ENCODE peak calls at places on chromosomes 1 and 21, in eight cellular contexts. R is right lobe of liver, A is dorsolateral prefrontal cortex, S is psoas muscle, C is cardiac muscle cell, J is heart left ventricle, W is testis, V is K562. D is an unnamed sample.

GRCh38 chr1:41891403-41891896 is 27.3 kb downstream of the HIVEP3 start:
- DNase-seq in R (no peak), A (no peak), S (no peak), C (peak), J (peak), W (no peak), V (peak), D (peak)

GRCh38 chr1:93079685-93080141 is 630 bp downstream of the MTF2 start:
- DNase-seq in R (peak), A (no peak), S (peak), C (peak), J (peak), W (peak), V (peak), D (no peak)

GRCh38 chr1:150262388-150263320 is 5.1 kb downstream of the CA14 start:
- DNase-seq in R (no peak), A (no peak), S (no peak), C (no peak), J (no peak), W (no peak), V (peak), D (no peak)

GRCh38 chr1:212256404-212256803 is 28.8 kb upstream of the PPP2R5A start:
- DNase-seq in R (no peak), A (no peak), S (no peak), C (no peak), J (no peak), W (no peak), V (no peak), D (no peak)

GRCh38 chr1:159791461-159791860 is 10.7 kb downstream of the DUSP23 start:
- DNase-seq in R (no peak), A (no peak), S (no peak), C (no peak), J (no peak), W (no peak), V (no peak), D (no peak)

GRCh38 chr1:107493111-107493716 is 352.4 kb downstream of the NTNG1 start:
- DNase-seq in R (no peak), A (no peak), S (no peak), C (no peak), J (no peak), W (no peak), V (no peak), D (no peak)

GRCh38 chr1:33471416-33471815 is 1.0 kb upstream of the ZSCAN20 start:
- DNase-seq in R (no peak), A (no peak), S (no peak), C (no peak), J (no peak), W (no peak), V (no peak), D (no peak)

GRCh38 chr1:55321947-55322346 is 106.8 kb upstream of the USP24 start:
- DNase-seq in R (no peak), A (no peak), S (no peak), C (no peak), J (no peak), W (no peak), V (no peak), D (no peak)

GRCh38 chr1:162987866-162988265 is 81.3 kb upstream of the RGS4 start:
- DNase-seq in R (no peak), A (no peak), S (no peak), C (no peak), J (no peak), W (no peak), V (no peak), D (no peak)

GRCh38 chr1:198254521-198254920 is 97.7 kb downstream of the NEK7 start:
- DNase-seq in R (no peak), A (no peak), S (no peak), C (peak), J (no peak), W (no peak), V (no peak), D (no peak)

GRCh38 chr1:23797478-23798448 is 2.8 kb downstream of the GALE start:
- DNase-seq in R (no peak), A (no peak), S (no peak), C (no peak), J (no peak), W (no peak), V (no peak), D (no peak)

GRCh38 chr1:186943891-186944686 is 115.3 kb downstream of the PLA2G4A start:
- DNase-seq in R (no peak), A (no peak), S (no peak), C (no peak), J (no peak), W (no peak), V (no peak), D (no peak)

GRCh38 chr1:5909576-5910275 is 82.5 kb downstream of the NPHP4 start:
- DNase-seq in R (no peak), A (no peak), S (no peak), C (no peak), J (no peak), W (no peak), V (no peak), D (no peak)

GRCh38 chr1:29237906-29238600 is 1.7 kb downstream of the PTPRU start:
- DNase-seq in R (peak), A (no peak), S (peak), C (peak), J (peak), W (peak), V (no peak), D (no peak)

GRCh38 chr1:66258404-66259105 is 275.4 kb upstream of the SGIP1 start:
- DNase-seq in R (no peak), A (no peak), S (no peak), C (no peak), J (no peak), W (no peak), V (no peak), D (no peak)

GRCh38 chr1:105326883-105327282 is 1577.2 kb downstream of the AMY1C start:
- DNase-seq in R (no peak), A (no peak), S (no peak), C (no peak), J (no peak), W (no peak), V (no peak), D (no peak)

GRCh38 chr1:3676581-3677410 is 24.5 kb downstream of the TP73 start:
- DNase-seq in R (no peak), A (no peak), S (no peak), C (no peak), J (no peak), W (no peak), V (no peak), D (no peak)

GRCh38 chr1:183987593-183988318 is 49.8 kb downstream of the COLGALT2 start:
- DNase-seq in R (no peak), A (no peak), S (no peak), C (peak), J (no peak), W (peak), V (peak), D (no peak)

GRCh38 chr1:13793088-13793730 is 93.2 kb downstream of the PRDM2 start:
- DNase-seq in R (no peak), A (no peak), S (no peak), C (no peak), J (no peak), W (no peak), V (no peak), D (no peak)

GRCh38 chr1:234716907-234717375 is 107.0 kb upstream of the IRF2BP2 start:
- DNase-seq in R (no peak), A (no peak), S (no peak), C (no peak), J (no peak), W (no peak), V (no peak), D (no peak)

GRCh38 chr1:832136-832535 is 91.6 kb upstream of the SAMD11 start:
- DNase-seq in R (no peak), A (no peak), S (no peak), C (no peak), J (no peak), W (no peak), V (no peak), D (no peak)

GRCh38 chr1:230169454-230170152 is 102.6 kb downstream of the GALNT2 start:
- DNase-seq in R (no peak), A (no peak), S (no peak), C (no peak), J (peak), W (peak), V (no peak), D (peak)

GRCh38 chr1:54798769-54799641 is 2.1 kb downstream of the TTC22 start:
- DNase-seq in R (peak), A (peak), S (peak), C (peak), J (no peak), W (no peak), V (no peak), D (no peak)

GRCh38 chr1:17624540-17625256 is 85.2 kb downstream of the ARHGEF10L start:
- DNase-seq in R (no peak), A (no peak), S (peak), C (peak), J (peak), W (no peak), V (no peak), D (no peak)

GRCh38 chr1:177305040-177306018 is 134.6 kb downstream of the BRINP2 start:
- DNase-seq in R (no peak), A (no peak), S (no peak), C (no peak), J (no peak), W (no peak), V (no peak), D (no peak)

GRCh38 chr1:162305969-162306368 is 70.7 kb downstream of the SPATA46 start:
- DNase-seq in R (no peak), A (no peak), S (no peak), C (no peak), J (no peak), W (no peak), V (no peak), D (no peak)

GRCh38 chr1:97680894-97681293 is 239.9 kb downstream of the DPYD start:
- DNase-seq in R (no peak), A (no peak), S (no peak), C (peak), J (no peak), W (no peak), V (no peak), D (no peak)

GRCh38 chr1:228955691-228956090 is 220.4 kb downstream of the RHOU start:
- DNase-seq in R (no peak), A (no peak), S (no peak), C (peak), J (no peak), W (peak), V (no peak), D (no peak)

GRCh38 chr1:151976868-151977267 is 16.8 kb downstream of the S100A10 start:
- DNase-seq in R (no peak), A (no peak), S (no peak), C (no peak), J (no peak), W (no peak), V (peak), D (no peak)

GRCh38 chr1:19154876-19155275 is 55.2 kb downstream of the UBR4 start:
- DNase-seq in R (no peak), A (no peak), S (no peak), C (no peak), J (no peak), W (no peak), V (no peak), D (no peak)

GRCh38 chr1:225765982-225766674 is 11.5 kb upstream of the SRP9 start:
- DNase-seq in R (no peak), A (no peak), S (no peak), C (no peak), J (no peak), W (no peak), V (no peak), D (no peak)
- H3K27ac ChIP-seq in R (no peak), A (no peak), S (peak), C (no peak), J (no peak), W (no peak), V (no peak), D (no peak)

DNA sequence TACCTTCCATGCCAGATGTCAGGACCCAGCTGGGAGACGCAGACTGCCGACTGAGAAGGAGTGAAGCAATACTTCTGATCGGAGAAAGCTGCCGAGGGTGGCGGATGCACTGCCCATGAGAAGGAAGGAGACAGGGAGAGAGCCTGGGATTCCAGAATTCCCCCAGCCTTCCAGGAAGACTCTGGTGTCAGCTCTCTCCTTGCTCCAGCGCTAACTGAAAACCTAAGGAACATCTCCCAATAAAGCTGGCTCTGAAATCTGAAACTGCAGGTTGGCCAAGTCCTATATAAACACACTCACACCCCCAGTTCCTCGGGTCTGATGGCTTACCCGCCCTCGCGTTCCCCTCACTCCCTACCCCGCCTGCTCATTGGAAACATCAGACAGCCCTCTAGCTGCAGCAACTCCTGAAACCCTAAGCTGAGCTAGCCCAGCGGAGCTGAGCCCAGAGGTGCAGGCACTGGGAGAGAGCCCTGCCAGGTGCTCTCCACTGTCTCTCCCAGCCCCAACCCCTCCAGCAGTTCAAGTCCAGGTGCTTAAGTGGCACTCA is 52.3 kb downstream of the PLEKHA6 start:
- DNase-seq in R (peak), A (no peak), S (no peak), C (peak), J (peak), W (peak), V (no peak), D (no peak)
- TF ChIP-seq CTCF in R (peak), A (no peak), S (no peak), C (no peak), J (no peak), W (no peak), V (no peak), D (no peak)

DNA sequence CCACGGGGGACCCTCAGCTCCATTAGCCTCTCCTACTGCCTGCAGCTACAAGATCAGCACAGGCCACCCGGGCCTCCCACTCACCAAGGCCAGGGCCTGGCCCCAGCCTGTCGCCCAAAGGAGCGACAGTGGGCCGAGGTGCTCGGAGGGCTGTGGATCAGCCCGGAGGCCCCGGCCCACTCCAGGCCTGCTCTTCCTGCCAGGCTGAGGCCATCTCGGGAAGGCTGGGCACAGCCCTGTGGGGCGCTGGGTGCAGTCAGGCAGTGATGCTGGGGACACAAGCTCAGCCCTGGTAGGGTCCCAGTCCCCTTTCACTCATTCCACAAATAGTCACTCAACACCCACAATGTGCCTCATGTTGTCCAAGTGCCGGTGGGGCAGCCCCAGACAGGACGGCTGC is 58.8 kb downstream of the CASZ1 start:
- DNase-seq in R (no peak), A (no peak), S (no peak), C (no peak), J (no peak), W (no peak), V (no peak), D (no peak)
- H3K27ac ChIP-seq in R (no peak), A (no peak), S (peak), C (peak), J (no peak), W (no peak), V (no peak), D (no peak)

DNA sequence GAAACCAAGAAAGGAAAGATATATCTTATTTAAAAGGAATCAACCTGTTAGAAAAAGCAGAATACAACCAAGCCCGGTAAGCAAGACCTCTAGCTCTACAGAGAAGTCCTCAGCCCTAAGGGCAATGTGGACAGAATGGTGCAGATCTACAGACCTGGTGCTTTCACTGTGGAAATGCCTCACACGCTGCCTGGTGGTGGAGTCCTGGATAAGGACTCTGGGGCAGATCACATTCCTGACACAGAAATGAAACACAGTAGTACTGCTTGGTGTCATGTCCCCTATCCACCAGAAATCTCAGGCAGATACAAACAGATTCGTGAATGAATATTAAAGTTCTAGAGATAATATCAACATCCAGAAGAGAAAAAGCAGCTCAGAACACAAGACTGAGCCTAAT is 6.8 kb downstream of the CNN3 start:
- DNase-seq in R (no peak), A (no peak), S (no peak), C (no peak), J (no peak), W (no peak), V (no peak), D (no peak)
- TF ChIP-seq CTCF in R (no peak), A (no peak), S (no peak), C (no peak), J (no peak), W (no peak), V (no peak), D (no peak)

DNA sequence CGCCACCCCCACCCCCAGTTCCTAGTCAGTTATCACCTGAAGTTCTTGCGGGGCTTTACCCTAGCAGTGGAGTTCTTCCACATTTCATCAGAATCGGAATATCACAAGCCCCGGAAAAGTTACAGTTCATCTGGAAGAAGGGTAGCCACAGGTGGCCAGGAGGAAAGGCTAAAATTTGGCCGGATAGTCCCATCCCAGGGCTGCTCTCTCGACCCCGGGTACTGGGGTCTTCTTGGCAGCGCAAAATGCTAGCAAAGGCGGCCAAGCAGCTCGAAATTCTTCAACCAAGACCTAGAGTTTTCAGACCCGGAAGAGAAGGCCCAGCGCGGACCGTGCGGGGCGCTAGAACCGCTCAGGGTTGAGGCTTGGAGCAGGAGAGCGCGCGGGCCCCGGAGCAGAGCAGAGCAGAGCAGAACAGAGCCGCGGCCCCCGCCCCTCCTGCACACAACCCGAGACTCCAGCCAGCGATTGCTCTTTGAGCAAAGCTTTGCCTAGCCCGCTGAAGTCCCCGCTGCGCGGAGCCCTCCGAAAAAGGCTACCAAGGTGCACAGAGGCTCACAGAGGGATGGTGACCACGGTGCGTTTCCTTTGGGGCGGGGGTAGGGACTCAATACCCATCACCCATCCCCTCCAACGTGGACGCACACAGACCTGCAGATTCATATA is 8.1 kb downstream of the HLX start:
- DNase-seq in R (no peak), A (no peak), S (no peak), C (no peak), J (no peak), W (no peak), V (no peak), D (no peak)
- H3K27ac ChIP-seq in R (no peak), A (no peak), S (no peak), C (no peak), J (no peak), W (no peak), V (no peak), D (no peak)

GRCh38 chr21:44761747-44762208 is 39.8 kb downstream of the UBE2G2 start:
- DNase-seq in R (no peak), A (peak), S (no peak), C (no peak), J (no peak), W (no peak), V (no peak), D (no peak)

GRCh38 chr21:44760376-44760775 is 41.2 kb downstream of the UBE2G2 start:
- DNase-seq in R (no peak), A (peak), S (no peak), C (no peak), J (no peak), W (no peak), V (no peak), D (no peak)

GRCh38 chr21:44759628-44760285 is 41.9 kb downstream of the UBE2G2 start:
- DNase-seq in R (no peak), A (peak), S (no peak), C (no peak), J (no peak), W (no peak), V (no peak), D (no peak)

GRCh38 chr21:44762221-44763049 is 39.2 kb downstream of the UBE2G2 start:
- DNase-seq in R (peak), A (no peak), S (no peak), C (no peak), J (no peak), W (no peak), V (no peak), D (no peak)

DNA sequence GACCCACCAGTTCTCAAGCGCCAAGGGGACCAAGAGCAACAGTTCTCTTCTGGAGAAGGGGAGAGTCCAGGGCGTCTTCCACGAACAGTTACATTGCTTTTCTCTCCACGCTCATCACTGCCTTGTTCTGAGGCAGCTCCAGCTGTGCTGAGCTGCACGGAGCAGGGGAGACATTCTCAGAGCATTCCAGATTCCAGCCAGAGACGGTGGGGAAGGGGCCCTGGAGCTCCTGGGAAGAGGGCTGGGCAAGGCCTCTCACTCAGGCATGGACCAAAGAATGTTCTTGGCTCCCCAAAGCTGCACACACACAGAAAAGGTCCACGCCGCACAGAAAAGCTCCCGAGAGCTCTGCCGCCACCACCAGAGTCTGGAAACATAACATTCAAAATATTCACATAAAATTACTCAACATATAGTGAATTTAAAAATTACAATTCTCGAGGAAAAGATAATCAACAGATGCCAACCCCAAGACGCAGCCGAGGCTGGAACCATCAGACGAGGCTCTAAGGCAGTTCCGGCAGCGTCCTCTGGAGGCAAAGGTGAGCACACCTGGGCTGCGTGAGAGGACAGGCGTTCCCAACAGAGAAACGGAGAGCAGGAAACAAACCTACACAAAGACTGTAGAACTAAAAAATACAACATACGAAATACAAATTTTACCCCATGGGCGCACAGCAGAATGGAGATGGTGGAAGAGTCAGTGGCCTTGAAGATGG is 40.5 kb downstream of the UBE2G2 start:
- DNase-seq in R (no peak), A (no peak), S (no peak), C (no peak), J (no peak), W (no peak), V (peak), D (peak)
- TF ChIP-seq CTCF in R (peak), A (no peak), S (no peak), C (peak), J (no peak), W (no peak), V (peak), D (peak)

GRCh38 chr1:153921803-153922075 is 1.0 kb downstream of the GATAD2B start:
- DNase-seq in R (peak), A (no peak), S (no peak), C (no peak), J (no peak), W (peak), V (no peak), D (peak)

GRCh38 chr1:153922838-153923652 is at the start of gene GATAD2B:
- DNase-seq in R (peak), A (peak), S (peak), C (peak), J (peak), W (peak), V (peak), D (peak)

GRCh38 chr1:153921080-153921802 is 1.5 kb downstream of the GATAD2B start:
- DNase-seq in R (no peak), A (no peak), S (no peak), C (no peak), J (no peak), W (no peak), V (peak), D (no peak)

GRCh38 chr1:153922076-153922837 is 515 bp downstream of the GATAD2B start:
- DNase-seq in R (peak), A (no peak), S (peak), C (no peak), J (no peak), W (peak), V (peak), D (no peak)

GRCh38 chr1:153919879-153920852 is 2.6 kb downstream of the GATAD2B start:
- DNase-seq in R (peak), A (no peak), S (no peak), C (peak), J (no peak), W (no peak), V (peak), D (peak)
- H3K27ac ChIP-seq in R (no peak), A (no peak), S (peak), C (peak), J (no peak), W (no peak), V (peak), D (no peak)

D was measured in MM.1S.